ENCODE peak calls at places on chromosome 15, in eight cellular contexts. N is uterus; R is cardiac fibroblast; B is progenitor cell of endocrine pancreas; V is non-pigmented ciliary epithelial cell; K is naive thymus-derived CD4-positive, alpha-beta T cell; Y is activated T-cell treated with anti-CD3 and anti-CD28 coated beads, Interleukin-2, amount 50 U/mL, for 72 hours; P is esophagus muscularis mucosa. U is an unnamed sample.

GRCh38 chr15:33852094-33852493 is 116.2 kb upstream of the CHRM5 start:
- DNase-seq in N (no peak), R (peak; percentile 42), B (no peak), V (no peak), K (no peak), Y (no peak), P (no peak), U (no peak)

GRCh38 chr15:85168642-85169173 is 187.1 kb downstream of the PDE8A start:
- DNase-seq in N (no peak), R (peak; percentile 31), B (peak; percentile 24), V (no peak), K (peak; percentile 47), Y (peak; percentile 40), P (no peak), U (no peak)

GRCh38 chr15:89654847-89655805 is at the start of gene KIF7:
- DNase-seq in N (peak; percentile 59), R (peak; percentile 29), B (peak; percentile 54), V (no peak), K (no peak), Y (peak; percentile 42), P (no peak), U (no peak)

GRCh38 chr15:31554261-31554660 is 227.6 kb downstream of the KLF13 start:
- DNase-seq in N (peak; percentile 47), R (peak; percentile 87), B (no peak), V (peak; percentile 4), K (no peak), Y (no peak), P (peak; percentile 92), U (no peak)

GRCh38 chr15:45454825-45455224 is 67.7 kb downstream of the SLC30A4 start:
- DNase-seq in N (peak; percentile 25), R (peak; percentile 96), B (no peak), V (peak; percentile 91), K (peak; percentile 56), Y (peak; percentile 72), P (no peak), U (peak; percentile 91)

GRCh38 chr15:47822066-47822465 is 104.8 kb downstream of the SEMA6D start:
- DNase-seq in N (no peak), R (no peak), B (no peak), V (no peak), K (no peak), Y (no peak), P (no peak), U (no peak)

GRCh38 chr15:64460206-64460736 is at the start of gene ZNF609:
- DNase-seq in N (peak; percentile 97), R (peak; percentile 95), B (peak; percentile 99), V (peak; percentile 83), K (peak; percentile 83), Y (peak; percentile 91), P (peak; percentile 97), U (peak; percentile 89)

GRCh38 chr15:38424101-38424552 is 29.8 kb upstream of the FAM98B start:
- DNase-seq in N (no peak), R (no peak), B (no peak), V (no peak), K (no peak), Y (no peak), P (no peak), U (no peak)

GRCh38 chr15:61794276-61794675 is 266.0 kb downstream of the VPS13C start:
- DNase-seq in N (no peak), R (peak; percentile 68), B (no peak), V (no peak), K (no peak), Y (no peak), P (no peak), U (no peak)

GRCh38 chr15:64895285-64896065 is 16.2 kb upstream of the ANKDD1A start:
- DNase-seq in N (no peak), R (peak; percentile 51), B (no peak), V (no peak), K (peak; percentile 46), Y (no peak), P (no peak), U (peak; percentile 86)

GRCh38 chr15:41961803-41962202 is 10.6 kb downstream of the EHD4 start:
- DNase-seq in N (no peak), R (no peak), B (no peak), V (no peak), K (no peak), Y (no peak), P (no peak), U (no peak)

GRCh38 chr15:89402406-89402805 is 67.8 kb upstream of the POLG start:
- DNase-seq in N (no peak), R (no peak), B (no peak), V (no peak), K (no peak), Y (no peak), P (no peak), U (no peak)

GRCh38 chr15:66502491-66502890 is 2.2 kb downstream of the RPL4 start:
- DNase-seq in N (no peak), R (no peak), B (no peak), V (no peak), K (no peak), Y (no peak), P (no peak), U (no peak)

GRCh38 chr15:66578286-66578875 is 12.6 kb upstream of the LCTL start:
- DNase-seq in N (no peak), R (peak; percentile 91), B (no peak), V (no peak), K (no peak), Y (no peak), P (no peak), U (no peak)

GRCh38 chr15:69885182-69886041 is 212.3 kb downstream of the TLE3 start:
- DNase-seq in N (no peak), R (peak; percentile 7), B (no peak), V (no peak), K (no peak), Y (no peak), P (no peak), U (no peak)

GRCh38 chr15:89243046-89243690 is 611 bp upstream of the FANCI start:
- DNase-seq in N (peak; percentile 43), R (peak; percentile 66), B (no peak), V (no peak), K (no peak), Y (no peak), P (no peak), U (no peak)

GRCh38 chr15:65286704-65287514 is at the start of gene PARP16:
- DNase-seq in N (peak; percentile 92), R (peak; percentile 77), B (peak; percentile 91), V (no peak), K (peak; percentile 87), Y (peak; percentile 96), P (peak; percentile 97), U (peak; percentile 95)

GRCh38 chr15:75234191-75234810 is 23.8 kb upstream of the GOLGA6C start:
- DNase-seq in N (peak; percentile 7), R (no peak), B (no peak), V (no peak), K (no peak), Y (no peak), P (no peak), U (no peak)

GRCh38 chr15:98978153-98978552 is 29.4 kb downstream of the PGPEP1L start:
- DNase-seq in N (no peak), R (no peak), B (no peak), V (no peak), K (no peak), Y (no peak), P (no peak), U (no peak)

GRCh38 chr15:70596354-70597055 is 166.9 kb downstream of the UACA start:
- DNase-seq in N (no peak), R (peak; percentile 92), B (no peak), V (peak; percentile 82), K (no peak), Y (peak; percentile 43), P (no peak), U (no peak)

GRCh38 chr15:51909591-51909990 is 62.0 kb downstream of the LEO1 start:
- DNase-seq in N (no peak), R (no peak), B (no peak), V (no peak), K (no peak), Y (no peak), P (no peak), U (no peak)

GRCh38 chr15:68415501-68416157 is 16.3 kb downstream of the ITGA11 start:
- DNase-seq in N (peak; percentile 43), R (no peak), B (no peak), V (no peak), K (no peak), Y (no peak), P (peak; percentile 91), U (no peak)

GRCh38 chr15:92780816-92781215 is 119.3 kb upstream of the CHD2 start:
- DNase-seq in N (no peak), R (no peak), B (no peak), V (no peak), K (no peak), Y (no peak), P (no peak), U (no peak)

GRCh38 chr15:70778258-70779076 is 15.1 kb upstream of the UACA start:
- DNase-seq in N (no peak), R (peak; percentile 80), B (no peak), V (no peak), K (no peak), Y (no peak), P (peak; percentile 17), U (no peak)

GRCh38 chr15:25663515-25663914 is 199.6 kb downstream of the ATP10A start:
- DNase-seq in N (no peak), R (no peak), B (no peak), V (no peak), K (no peak), Y (no peak), P (no peak), U (no peak)

GRCh38 chr15:81480645-81481053 is 106.6 kb upstream of the TMC3 start:
- DNase-seq in N (peak; percentile 17), R (peak; percentile 77), B (peak; percentile 19), V (peak; percentile 14), K (peak; percentile 46), Y (no peak), P (no peak), U (no peak)